ENCODE peak calls at places on chromosomes 1 and 21, in nine cellular contexts. P is pancreas, I is heart left ventricle, S is bronchial epithelial cell, Z is brain microvascular endothelial cell, U is AG04450, E is mammary epithelial cell, V is thyroid gland, N is fibroblast of lung. F is an unnamed sample.
A peak's percentile ranks its signal among the peaks of the same experiment; 100 is the strongest.

GRCh38 chr1:61463220-61463619 is 261.7 kb downstream of the TM2D1 start:
- DNase-seq in P (no peak), I (no peak), S (no peak), Z (no peak), U (no peak), E (no peak), V (no peak), N (no peak), F (no peak)

GRCh38 chr1:160646711-160647328 is at the start of gene SLAMF1:
- DNase-seq in P (no peak), I (no peak), S (no peak), Z (no peak), U (no peak), E (peak; percentile 16), V (no peak), N (no peak), F (no peak)

GRCh38 chr1:7789828-7790227 is 5.7 kb downstream of the PER3 start:
- DNase-seq in P (no peak), I (no peak), S (no peak), Z (no peak), U (no peak), E (no peak), V (no peak), N (no peak), F (no peak)

GRCh38 chr1:201964266-201964665 is 9.0 kb downstream of the TIMM17A start:
- DNase-seq in P (no peak), I (no peak), S (no peak), Z (no peak), U (peak; percentile 39), E (no peak), V (no peak), N (peak; percentile 69), F (no peak)

GRCh38 chr1:89260575-89261275 is 11.9 kb downstream of the GBP5 start:
- DNase-seq in P (no peak), I (no peak), S (no peak), Z (no peak), U (no peak), E (no peak), V (no peak), N (peak; percentile 45), F (no peak)

GRCh38 chr1:153470707-153471106 is 10.3 kb upstream of the S100A7 start:
- DNase-seq in P (no peak), I (no peak), S (peak; percentile 55), Z (no peak), U (no peak), E (peak; percentile 68), V (no peak), N (no peak), F (no peak)

GRCh38 chr1:177943999-177944672 is 25.7 kb downstream of the SEC16B start:
- DNase-seq in P (no peak), I (no peak), S (no peak), Z (no peak), U (no peak), E (no peak), V (no peak), N (no peak), F (no peak)

GRCh38 chr1:3352084-3352951 is 102.1 kb upstream of the ARHGEF16 start:
- DNase-seq in P (peak; percentile 61), I (no peak), S (no peak), Z (peak; percentile 82), U (no peak), E (no peak), V (peak; percentile 87), N (peak; percentile 91), F (no peak)

GRCh38 chr1:220876511-220877347 is 2.5 kb upstream of the HLX start:
- DNase-seq in P (no peak), I (peak; percentile 71), S (no peak), Z (no peak), U (no peak), E (no peak), V (no peak), N (peak; percentile 32), F (no peak)

GRCh38 chr1:46309401-46310159 is 6.1 kb downstream of the UQCRH start:
- DNase-seq in P (no peak), I (no peak), S (no peak), Z (no peak), U (no peak), E (no peak), V (no peak), N (no peak), F (no peak)

GRCh38 chr1:109691762-109692161 is 4.1 kb downstream of the GSTM1 start:
- DNase-seq in P (peak; percentile 71), I (no peak), S (no peak), Z (no peak), U (no peak), E (no peak), V (no peak), N (no peak), F (no peak)

GRCh38 chr1:164772635-164773034 is 213.7 kb downstream of the PBX1 start:
- DNase-seq in P (peak; percentile 66), I (no peak), S (peak; percentile 97), Z (peak; percentile 99), U (peak; percentile 74), E (peak; percentile 95), V (peak; percentile 93), N (peak; percentile 99), F (peak; percentile 74)

GRCh38 chr1:29326123-29326522 is 89.8 kb downstream of the PTPRU start:
- DNase-seq in P (no peak), I (no peak), S (no peak), Z (no peak), U (no peak), E (no peak), V (no peak), N (no peak), F (no peak)

GRCh38 chr1:220896088-220896487 is 16.8 kb downstream of the HLX start:
- DNase-seq in P (no peak), I (no peak), S (no peak), Z (no peak), U (no peak), E (no peak), V (no peak), N (no peak), F (no peak)

GRCh38 chr1:230067441-230067870 is 418 bp downstream of the GALNT2 start:
- DNase-seq in P (peak; percentile 40), I (no peak), S (no peak), Z (no peak), U (no peak), E (peak; percentile 47), V (no peak), N (peak; percentile 49), F (peak; percentile 27)

GRCh38 chr1:167676205-167676915 is 45.4 kb upstream of the MPZL1 start:
- DNase-seq in P (no peak), I (no peak), S (no peak), Z (no peak), U (no peak), E (no peak), V (no peak), N (no peak), F (no peak)

GRCh38 chr21:38306833-38307232 is 50.0 kb downstream of the KCNJ15 start:
- DNase-seq in P (no peak), I (no peak), S (peak; percentile 86), Z (peak; percentile 96), U (peak; percentile 93), E (peak; percentile 65), V (no peak), N (peak; percentile 95), F (no peak)

GRCh38 chr1:168918860-168919741 is 187.4 kb upstream of the ATP1B1 start:
- DNase-seq in P (no peak), I (no peak), S (peak; percentile 92), Z (no peak), U (no peak), E (peak; percentile 86), V (no peak), N (no peak), F (peak; percentile 27)

GRCh38 chr1:91589438-91589837 is 88.8 kb downstream of the CDC7 start:
- DNase-seq in P (no peak), I (no peak), S (no peak), Z (no peak), U (no peak), E (no peak), V (no peak), N (no peak), F (no peak)
- TF ChIP-seq CTCF in P (no peak), I (no peak), S (no peak), Z (no peak), U (peak; percentile 25), E (no peak), V (peak; percentile 37), N (no peak), F (no peak)

GRCh38 chr1:232344791-232345399 is 285.0 kb downstream of the SIPA1L2 start:
- DNase-seq in P (no peak), I (no peak), S (peak; percentile 81), Z (peak; percentile 37), U (no peak), E (peak; percentile 67), V (no peak), N (peak; percentile 62), F (no peak)
- TF ChIP-seq CTCF in P (no peak), I (no peak), S (no peak), Z (no peak), U (no peak), E (no peak), V (no peak), N (no peak), F (no peak)

DNA sequence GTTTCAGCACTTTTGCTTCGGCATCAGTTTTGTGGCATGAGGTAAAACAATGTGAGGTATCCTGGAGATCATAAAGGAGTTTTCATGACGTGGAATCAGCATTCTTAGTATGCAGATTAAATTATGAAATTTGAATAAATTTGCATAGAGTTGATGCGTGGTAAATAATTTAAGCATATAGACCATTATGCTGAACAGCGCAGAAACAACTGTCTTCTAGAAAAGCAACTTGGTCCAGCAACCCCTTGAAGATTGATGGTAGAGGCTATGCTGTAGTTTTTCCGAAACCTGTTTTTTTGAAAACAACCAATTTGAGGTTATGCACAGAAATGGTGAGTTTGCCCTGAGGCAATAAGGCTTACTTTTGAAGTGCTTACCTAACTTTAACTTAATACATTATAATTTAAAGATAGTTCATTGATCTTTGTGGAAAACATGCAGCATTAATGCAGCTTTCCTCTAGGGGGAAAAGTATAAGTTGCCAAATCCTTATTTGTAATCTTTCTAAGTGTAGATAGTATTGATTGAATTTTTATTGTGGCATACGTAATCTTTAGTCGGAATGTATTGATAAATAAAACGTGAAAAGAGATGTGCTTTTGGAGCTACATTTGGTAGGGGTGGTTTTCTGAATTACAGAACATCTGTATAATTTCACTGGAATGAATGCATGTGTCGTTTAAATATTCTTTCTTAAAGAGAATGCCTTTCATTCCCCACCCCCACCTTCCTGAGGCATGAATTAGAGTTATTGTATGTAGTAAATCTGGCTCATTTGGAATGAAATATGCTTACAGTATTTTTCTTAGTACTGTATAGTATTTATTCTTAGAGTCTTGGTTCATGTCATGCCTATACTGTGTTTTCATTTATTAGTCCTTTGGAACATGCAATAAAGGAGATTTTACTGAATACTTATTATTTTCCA is 3.8 kb downstream of the PRDM2 start:
- DNase-seq in P (no peak), I (no peak), S (no peak), Z (no peak), U (no peak), E (no peak), V (no peak), N (no peak), F (no peak)
- TF ChIP-seq CTCF in P (no peak), I (no peak), S (no peak), Z (no peak), U (peak; percentile 28), E (no peak), V (no peak), N (no peak), F (no peak)

DNA sequence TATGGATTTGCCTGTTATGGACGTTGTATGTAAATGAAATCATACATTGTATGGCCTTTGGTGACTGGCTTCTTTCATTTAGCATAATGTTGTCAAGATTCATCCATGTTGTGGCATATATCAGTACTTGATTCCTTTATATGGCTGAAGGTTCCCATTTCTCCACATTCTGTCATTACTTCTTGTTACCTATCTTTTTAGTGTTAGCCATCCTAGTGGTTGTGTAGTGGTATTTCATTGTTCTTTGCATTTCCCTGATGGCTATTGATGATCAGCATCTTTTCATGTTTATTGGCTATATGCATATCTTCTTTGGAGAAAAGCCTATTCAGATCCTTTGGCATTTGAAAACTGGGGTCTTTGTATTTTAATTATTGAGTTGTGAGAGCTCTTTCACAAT is 39.8 kb upstream of the PODN start:
- DNase-seq in P (no peak), I (no peak), S (no peak), Z (no peak), U (no peak), E (no peak), V (no peak), N (no peak), F (no peak)
- TF ChIP-seq CTCF in P (no peak), I (no peak), S (no peak), Z (no peak), U (no peak), E (no peak), V (no peak), N (no peak), F (no peak)

F was measured in Calu3.